ENCODE peak calls at places on chromosomes 3 and 15, in four cellular contexts. D, Z, X and V are unnamed samples.

GRCh38 chr3:134751831-134752230 is 43.2 kb upstream of the EPHB1 start:
- DNase-seq in D (no peak), Z (no peak), X (no peak), V (peak)

GRCh38 chr3:196661400-196661799 is 21.9 kb downstream of the NRROS start:
- DNase-seq in D (no peak), Z (no peak), X (no peak), V (no peak)

GRCh38 chr3:39285333-39285732 is 5.5 kb upstream of the CX3CR1 start:
- DNase-seq in D (no peak), Z (no peak), X (no peak), V (no peak)

GRCh38 chr3:195693428-195694216 is 27.2 kb upstream of the MUC20 start:
- DNase-seq in D (no peak), Z (no peak), X (no peak), V (no peak)

GRCh38 chr15:25600751-25601150 is 161.9 kb upstream of the UBE3A start:
- DNase-seq in D (no peak), Z (no peak), X (no peak), V (no peak)

GRCh38 chr15:53549697-53550315 is 209.7 kb downstream of the WDR72 start:
- DNase-seq in D (no peak), Z (peak), X (no peak), V (no peak)

GRCh38 chr3:100865442-100865841 is 127.8 kb downstream of the ABI3BP start:
- DNase-seq in D (no peak), Z (peak), X (no peak), V (peak)

GRCh38 chr3:125062904-125063618 is 7.3 kb upstream of the HEG1 start:
- DNase-seq in D (peak), Z (peak), X (no peak), V (peak)

GRCh38 chr3:177693596-177693995 is 496.3 kb upstream of the TBL1XR1 start:
- DNase-seq in D (no peak), Z (no peak), X (no peak), V (no peak)

GRCh38 chr3:141370065-141370533 is 1.8 kb downstream of the ZBTB38 start:
- DNase-seq in D (peak), Z (peak), X (no peak), V (peak)

GRCh38 chr3:178002113-178002512 is 534.1 kb upstream of the KCNMB2 start:
- DNase-seq in D (no peak), Z (no peak), X (no peak), V (no peak)

GRCh38 chr15:48119277-48119676 is 1.5 kb upstream of the SLC24A5 start:
- DNase-seq in D (no peak), Z (peak), X (no peak), V (no peak)

GRCh38 chr3:141998674-141999290 is 122.3 kb downstream of the ATP1B3 start:
- DNase-seq in D (peak), Z (peak), X (no peak), V (peak)

GRCh38 chr3:124540550-124541201 is 189.6 kb upstream of the UMPS start:
- DNase-seq in D (no peak), Z (no peak), X (no peak), V (no peak)

GRCh38 chr3:124514681-124515080 is 215.6 kb upstream of the UMPS start:
- DNase-seq in D (no peak), Z (peak), X (no peak), V (no peak)

GRCh38 chr15:39942101-39942752 is 8.3 kb downstream of the EIF2AK4 start:
- DNase-seq in D (no peak), Z (no peak), X (no peak), V (peak)

GRCh38 chr3:129249284-129250065 is at the start of gene COPG1:
- DNase-seq in D (peak), Z (peak), X (peak), V (peak)

GRCh38 chr3:71361346-71361745 is 222.2 kb downstream of the FOXP1 start:
- DNase-seq in D (no peak), Z (no peak), X (no peak), V (no peak)

GRCh38 chr3:139491027-139491700 is 14.8 kb upstream of the RBP2 start:
- DNase-seq in D (peak), Z (peak), X (peak), V (no peak)

GRCh38 chr3:160129459-160130061 is 95.7 kb upstream of the C3orf80 start:
- DNase-seq in D (peak), Z (peak), X (no peak), V (peak)

GRCh38 chr15:58498821-58499580 is 67.2 kb downstream of the LIPC start:
- DNase-seq in D (peak), Z (peak), X (peak), V (peak)

DNA sequence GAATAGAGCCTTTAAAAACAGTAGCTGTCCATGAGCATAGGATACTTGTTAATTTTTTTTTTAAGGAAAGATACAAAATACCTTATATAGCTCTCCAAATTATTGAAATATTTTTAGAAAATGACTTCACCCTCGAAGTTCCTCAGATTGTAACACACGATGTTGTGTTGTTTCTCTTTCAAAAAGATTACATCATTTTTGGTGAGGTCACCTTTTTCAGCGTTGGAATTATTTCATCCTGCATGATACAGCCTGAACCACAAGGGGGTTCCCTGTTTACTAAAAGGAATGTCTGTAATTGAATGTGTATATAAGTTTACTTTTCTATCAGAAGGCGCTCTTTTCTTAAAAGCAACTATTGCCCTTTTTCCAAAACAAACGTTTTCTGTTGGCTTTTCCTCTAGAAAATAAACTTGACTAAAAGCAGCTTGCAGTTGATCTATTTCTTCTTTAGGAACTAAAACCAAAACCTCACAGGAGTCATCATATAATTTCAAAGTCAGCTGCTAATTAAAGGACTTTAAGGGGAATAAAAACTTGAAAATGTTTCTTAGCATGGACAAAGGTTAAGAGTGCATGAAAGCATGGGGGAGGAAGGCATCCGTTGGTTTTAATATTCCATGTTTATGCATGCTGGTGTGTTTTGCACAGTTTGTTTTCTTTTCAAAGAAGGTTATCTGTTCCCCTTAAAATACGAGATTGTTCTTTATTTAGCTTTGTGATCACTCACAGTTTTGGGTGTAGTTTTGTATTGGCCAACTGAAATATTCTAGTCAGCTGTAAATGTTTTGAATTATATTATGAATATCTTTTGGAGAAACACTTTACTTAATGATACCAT is 29.4 kb downstream of the LYSMD4 start:
- DNase-seq in D (peak), Z (peak), X (no peak), V (peak)
- H3K4me3 ChIP-seq in D (peak), Z (no peak), X (no peak), V (no peak)

GRCh38 chr3:28916713-28917499 is 364.0 kb upstream of the RBMS3 start:
- DNase-seq in D (peak), Z (peak), X (no peak), V (peak)
- TF ChIP-seq CTCF in D (no peak), Z (peak), X (no peak), V (peak)

DNA sequence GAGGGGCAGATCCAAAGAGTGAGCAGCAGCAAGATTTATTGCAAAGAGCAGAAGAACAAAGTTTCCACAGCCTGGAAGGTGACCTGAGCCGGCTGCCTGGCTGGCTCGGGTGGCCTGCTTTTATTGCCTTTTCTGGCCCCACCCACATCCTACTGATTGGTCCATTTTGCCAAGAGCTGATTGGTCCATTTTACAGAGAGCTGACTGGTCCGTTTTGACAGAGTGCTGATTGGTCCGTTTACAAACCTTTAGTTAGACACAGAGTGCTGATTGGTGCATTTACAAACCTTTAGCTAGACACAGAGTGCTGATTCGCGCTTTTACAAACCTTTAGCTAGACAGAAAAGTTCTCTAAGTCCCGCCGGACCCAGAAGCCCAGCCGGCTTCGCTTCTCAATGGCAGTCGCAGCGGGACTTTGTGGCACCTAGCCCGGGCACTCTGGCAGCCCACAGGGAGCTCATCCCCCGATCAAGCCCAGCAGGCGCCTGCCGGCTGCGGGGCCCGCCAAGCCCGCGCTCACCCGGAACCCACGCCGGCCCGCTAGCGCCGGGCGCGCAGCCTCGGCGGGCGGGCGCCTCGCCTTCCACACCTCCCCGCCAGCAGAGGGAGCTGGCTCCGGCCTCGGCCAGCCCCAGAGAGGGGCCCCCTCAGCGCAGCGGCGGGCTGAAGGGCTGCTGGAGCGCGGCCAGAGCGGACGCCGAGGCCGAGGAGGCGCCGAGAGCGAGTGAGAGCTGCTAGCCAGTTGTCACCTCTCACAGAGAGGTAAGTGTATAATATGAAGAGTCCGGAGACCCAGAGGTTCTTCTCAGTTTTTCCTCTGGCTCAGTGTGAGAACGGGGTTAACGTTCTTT is 339.2 kb downstream of the CHL1 start:
- DNase-seq in D (peak), Z (peak), X (no peak), V (peak)
- H3K4me3 ChIP-seq in D (no peak), Z (peak), X (no peak), V (peak)

GRCh38 chr3:150184426-150185071 is 213.9 kb upstream of the PFN2 start:
- DNase-seq in D (peak), Z (peak), X (no peak), V (peak)
- TF ChIP-seq CTCF in D (no peak), Z (no peak), X (no peak), V (no peak)